ENCODE peak calls at places on chromosomes 13 and 19, in six cellular contexts. T is colonic mucosa, I is fibroblast of pulmonary artery, M is pancreas, W is dorsolateral prefrontal cortex, B is AG04450. H is an unnamed sample.

GRCh38 chr19:50844296-50844935 is 10.3 kb upstream of the KLK3 start:
- DNase-seq in T (no peak), I (no peak), M (no peak), W (no peak), B (no peak), H (no peak)

GRCh38 chr13:109880371-109881346 is 94.3 kb upstream of the IRS2 start:
- DNase-seq in T (no peak), I (no peak), M (no peak), W (no peak), B (no peak), H (no peak)

GRCh38 chr19:41959056-41960053 is at the start of gene RABAC1:
- DNase-seq in T (peak; percentile 93), I (peak; percentile 92), M (peak; percentile 94), W (peak; percentile 77), B (peak; percentile 75), H (peak; percentile 88)

GRCh38 chr19:2547033-2547680 is 71.2 kb downstream of the GADD45B start:
- DNase-seq in T (no peak), I (no peak), M (peak; percentile 40), W (no peak), B (no peak), H (no peak)

GRCh38 chr13:77828815-77829214 is 89.8 kb downstream of the EDNRB start:
- DNase-seq in T (no peak), I (no peak), M (no peak), W (no peak), B (no peak), H (no peak)

GRCh38 chr19:20470345-20471119 is 95.0 kb downstream of the ZNF737 start:
- DNase-seq in T (no peak), I (no peak), M (no peak), W (no peak), B (no peak), H (no peak)

GRCh38 chr19:57068921-57069697 is 50.7 kb upstream of the USP29 start:
- DNase-seq in T (no peak), I (no peak), M (no peak), W (no peak), B (no peak), H (no peak)

GRCh38 chr13:36251528-36251927 is 37.2 kb upstream of the SOHLH2 start:
- DNase-seq in T (no peak), I (peak; percentile 21), M (no peak), W (no peak), B (no peak), H (no peak)

GRCh38 chr19:29367701-29368306 is 154.9 kb upstream of the UQCRFS1 start:
- DNase-seq in T (no peak), I (no peak), M (no peak), W (no peak), B (no peak), H (no peak)

GRCh38 chr19:18875726-18876125 is 20.2 kb downstream of the CERS1 start:
- DNase-seq in T (no peak), I (no peak), M (no peak), W (no peak), B (no peak), H (no peak)

GRCh38 chr19:5480427-5480836 is 25.2 kb downstream of the ZNRF4 start:
- DNase-seq in T (peak; percentile 27), I (peak; percentile 29), M (no peak), W (no peak), B (no peak), H (no peak)

GRCh38 chr13:97223711-97224461 is 1.8 kb downstream of the MBNL2 start:
- DNase-seq in T (peak; percentile 71), I (peak; percentile 96), M (no peak), W (no peak), B (peak; percentile 83), H (peak; percentile 84)

GRCh38 chr13:46378411-46378810 is 8.6 kb downstream of the RUBCNL start:
- DNase-seq in T (no peak), I (no peak), M (no peak), W (no peak), B (no peak), H (no peak)

GRCh38 chr13:36323951-36324566 is 22.1 kb downstream of the SPART start:
- DNase-seq in T (no peak), I (peak; percentile 17), M (no peak), W (no peak), B (no peak), H (no peak)

GRCh38 chr19:2495651-2496316 is 19.9 kb downstream of the GADD45B start:
- DNase-seq in T (peak; percentile 73), I (no peak), M (no peak), W (no peak), B (no peak), H (no peak)

GRCh38 chr19:13207237-13208130 is 57.3 kb downstream of the IER2 start:
- DNase-seq in T (no peak), I (no peak), M (no peak), W (no peak), B (no peak), H (no peak)

GRCh38 chr19:47226426-47227346 is 4.3 kb downstream of the BBC3 start:
- DNase-seq in T (peak; percentile 95), I (peak; percentile 68), M (peak; percentile 82), W (no peak), B (no peak), H (peak; percentile 93)

GRCh38 chr19:15449620-15450527 is at the start of gene WIZ:
- DNase-seq in T (peak; percentile 80), I (peak; percentile 68), M (peak; percentile 94), W (peak; percentile 72), B (peak; percentile 3), H (peak; percentile 90)

GRCh38 chr13:28704282-28704681 is 14.5 kb downstream of the SLC46A3 start:
- DNase-seq in T (no peak), I (no peak), M (no peak), W (no peak), B (no peak), H (no peak)

GRCh38 chr19:41023193-41023592 is 32.1 kb downstream of the CYP2B6 start:
- DNase-seq in T (no peak), I (no peak), M (no peak), W (no peak), B (no peak), H (peak; percentile 14)

GRCh38 chr13:44237276-44237767 is 136.3 kb upstream of the SERP2 start:
- DNase-seq in T (peak; percentile 35), I (peak; percentile 99), M (no peak), W (no peak), B (peak; percentile 64), H (peak; percentile 94)

GRCh38 chr13:39119422-39119821 is 81.2 kb downstream of the NHLRC3 start:
- DNase-seq in T (no peak), I (no peak), M (peak; percentile 18), W (no peak), B (no peak), H (no peak)

GRCh38 chr19:31110331-31110730 is 238.9 kb downstream of the TSHZ3 start:
- DNase-seq in T (no peak), I (peak; percentile 65), M (no peak), W (no peak), B (no peak), H (no peak)

GRCh38 chr13:107376393-107377085 is 808.6 kb upstream of the ARGLU1 start:
- DNase-seq in T (no peak), I (no peak), M (no peak), W (no peak), B (no peak), H (no peak)

GRCh38 chr19:47695533-47696262 is 17.5 kb upstream of the EHD2 start:
- DNase-seq in T (no peak), I (no peak), M (no peak), W (no peak), B (no peak), H (no peak)

GRCh38 chr19:18541992-18542935 is 1.1 kb downstream of the FKBP8 start:
- DNase-seq in T (no peak), I (no peak), M (no peak), W (no peak), B (no peak), H (no peak)

GRCh38 chr19:17289489-17289888 is 7.8 kb downstream of the ANKLE1 start:
- DNase-seq in T (peak; percentile 68), I (peak; percentile 93), M (no peak), W (no peak), B (peak; percentile 76), H (no peak)

GRCh38 chr13:30963794-30964193 is 31.3 kb downstream of the TEX26 start:
- DNase-seq in T (peak; percentile 22), I (peak; percentile 46), M (no peak), W (no peak), B (no peak), H (no peak)

GRCh38 chr13:32261567-32261966 is 53.6 kb downstream of the ZAR1L start:
- DNase-seq in T (peak; percentile 58), I (peak; percentile 97), M (no peak), W (no peak), B (peak; percentile 50), H (peak; percentile 85)

GRCh38 chr13:94657167-94657566 is 55.2 kb downstream of the SOX21 start:
- DNase-seq in T (no peak), I (peak; percentile 31), M (no peak), W (no peak), B (no peak), H (no peak)

GRCh38 chr13:58883405-58883804 is 1251.9 kb downstream of the PCDH17 start:
- DNase-seq in T (no peak), I (no peak), M (no peak), W (no peak), B (no peak), H (no peak)
- TF ChIP-seq CTCF in T (no peak), I (no peak), M (no peak), W (no peak), B (no peak), H (no peak)

GRCh38 chr19:33476151-33476707 is 45.4 kb downstream of the PEPD start:
- DNase-seq in T (no peak), I (no peak), M (peak; percentile 29), W (peak; percentile 7), B (no peak), H (peak; percentile 58)
- H3K4me3 ChIP-seq in T (no peak overlapping the region), I (no peak overlapping the region), M (no peak overlapping the region), W (no peak overlapping the region), B (no peak overlapping the region), H (no peak overlapping the region)

GRCh38 chr19:44512326-44513298 is 12.3 kb upstream of the ZNF180 start:
- DNase-seq in T (peak; percentile 49), I (peak; percentile 76), M (no peak), W (no peak), B (peak; percentile 34), H (no peak)
- TF ChIP-seq CTCF in T (no peak), I (peak; percentile 64), M (no peak), W (no peak), B (peak; percentile 61), H (no peak)

GRCh38 chr13:93244918-93245280 is 18.3 kb downstream of the GPC6 start:
- DNase-seq in T (no peak), I (peak; percentile 40), M (no peak), W (no peak), B (no peak), H (no peak)
- H3K4me3 ChIP-seq in T (no peak overlapping the region), I (peak overlapping the region; percentile 50), M (no peak overlapping the region), W (peak overlapping the region; percentile 50), B (peak overlapping the region; percentile 48), H (peak overlapping the region; percentile 65)

DNA sequence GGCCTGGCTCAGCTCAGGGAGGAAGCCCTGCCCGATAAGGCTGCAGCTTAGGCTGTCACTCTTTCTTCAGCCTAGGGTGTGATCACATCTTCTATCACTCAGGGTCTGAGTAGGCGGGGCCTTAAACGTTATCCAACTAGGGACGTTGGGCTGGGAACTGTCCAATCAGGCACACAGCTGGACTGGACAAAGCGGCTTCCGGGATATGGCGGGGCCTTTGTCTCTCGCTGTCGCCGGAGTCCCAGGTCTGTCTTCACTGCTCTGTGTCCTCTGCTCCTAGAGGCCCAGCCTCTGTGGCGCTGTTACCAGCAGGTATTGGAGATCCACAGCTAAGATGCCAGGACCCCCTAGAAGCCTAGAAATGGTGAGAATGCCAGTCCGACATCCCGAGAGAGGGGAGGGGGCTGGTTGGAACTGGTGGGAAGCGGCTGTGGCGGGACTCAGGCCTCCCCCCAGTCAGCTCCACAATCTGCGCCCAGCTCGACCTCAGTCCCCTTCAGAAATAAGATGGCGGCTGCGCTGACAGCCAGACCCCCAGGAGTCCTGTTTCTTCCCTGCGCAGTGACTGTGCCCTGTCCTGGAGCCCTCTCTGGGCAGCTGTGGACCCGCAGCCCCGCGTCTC is at the start of gene ZNF254:
- DNase-seq in T (peak; percentile 94), I (peak; percentile 95), M (peak; percentile 90), W (peak; percentile 65), B (peak; percentile 82), H (peak; percentile 93)
- TF ChIP-seq CTCF in T (no peak), I (no peak), M (no peak), W (no peak), B (no peak), H (no peak)

H was measured in coronary artery.